ENCODE peak calls at places on chromosomes 2 and 18, in six cellular contexts. H is esophagus squamous epithelium, T is right lobe of liver, N is upper lobe of left lung, Z is A549, J is heart left ventricle. U is an unnamed sample.

GRCh38 chr2:19786408-19787058 is 115.2 kb downstream of the TTC32 start:
- DNase-seq in H (no peak), T (no peak), N (no peak), Z (peak; percentile 83), J (no peak), U (no peak)

GRCh38 chr2:15069149-15069548 is 436.6 kb downstream of the LRATD1 start:
- DNase-seq in H (no peak), T (no peak), N (no peak), Z (no peak), J (no peak), U (no peak)

GRCh38 chr2:152486048-152486736 is 151.2 kb downstream of the FMNL2 start:
- DNase-seq in H (no peak), T (no peak), N (peak; percentile 54), Z (peak; percentile 68), J (no peak), U (no peak)

GRCh38 chr18:9475643-9476580 is 599 bp downstream of the RALBP1 start:
- DNase-seq in H (no peak), T (no peak), N (peak; percentile 61), Z (no peak), J (no peak), U (peak; percentile 17)

GRCh38 chr18:8685141-8685913 is 20.0 kb upstream of the MTCL1 start:
- DNase-seq in H (no peak), T (no peak), N (peak; percentile 16), Z (no peak), J (no peak), U (no peak)

GRCh38 chr18:22167471-22168151 is 1.8 kb upstream of the GATA6 start:
- DNase-seq in H (no peak), T (peak; percentile 67), N (no peak), Z (peak; percentile 37), J (no peak), U (no peak)

GRCh38 chr2:201908901-201909300 is 102.6 kb downstream of the CDK15 start:
- DNase-seq in H (no peak), T (no peak), N (no peak), Z (no peak), J (no peak), U (no peak)

GRCh38 chr2:101197215-101197745 is 46.1 kb upstream of the TBC1D8 start:
- DNase-seq in H (no peak), T (no peak), N (no peak), Z (no peak), J (no peak), U (no peak)

GRCh38 chr2:206392118-206392517 is 51.2 kb upstream of the ADAM23 start:
- DNase-seq in H (no peak), T (no peak), N (no peak), Z (peak; percentile 59), J (no peak), U (no peak)

GRCh38 chr2:70515938-70516337 is 37.7 kb downstream of the TGFA start:
- DNase-seq in H (no peak), T (no peak), N (peak; percentile 42), Z (no peak), J (no peak), U (no peak)
- H3K27ac ChIP-seq in H (peak overlapping the region; percentile 3), T (no peak overlapping the region), N (peak overlapping the region; percentile 62), Z (no peak overlapping the region), J (no peak overlapping the region), U (no peak overlapping the region)

GRCh38 chr2:196913691-196914090 is 12.8 kb downstream of the PGAP1 start:
- DNase-seq in H (no peak), T (no peak), N (no peak), Z (no peak), J (no peak), U (no peak)

GRCh38 chr2:196915512-196916189 is 10.9 kb downstream of the PGAP1 start:
- DNase-seq in H (no peak), T (no peak), N (no peak), Z (no peak), J (no peak), U (no peak)

GRCh38 chr2:196917802-196918201 is 8.7 kb downstream of the PGAP1 start:
- DNase-seq in H (no peak), T (no peak), N (no peak), Z (no peak), J (no peak), U (no peak)

GRCh38 chr2:196918927-196919326 is 7.6 kb downstream of the PGAP1 start:
- DNase-seq in H (no peak), T (no peak), N (no peak), Z (no peak), J (no peak), U (no peak)

GRCh38 chr2:196914867-196915465 is 11.5 kb downstream of the PGAP1 start:
- DNase-seq in H (no peak), T (no peak), N (no peak), Z (no peak), J (no peak), U (no peak)
- H3K4me3 ChIP-seq in H (no peak overlapping the region), T (no peak overlapping the region), N (no peak overlapping the region), Z (no peak overlapping the region), J (no peak overlapping the region), U (no peak overlapping the region)

DNA sequence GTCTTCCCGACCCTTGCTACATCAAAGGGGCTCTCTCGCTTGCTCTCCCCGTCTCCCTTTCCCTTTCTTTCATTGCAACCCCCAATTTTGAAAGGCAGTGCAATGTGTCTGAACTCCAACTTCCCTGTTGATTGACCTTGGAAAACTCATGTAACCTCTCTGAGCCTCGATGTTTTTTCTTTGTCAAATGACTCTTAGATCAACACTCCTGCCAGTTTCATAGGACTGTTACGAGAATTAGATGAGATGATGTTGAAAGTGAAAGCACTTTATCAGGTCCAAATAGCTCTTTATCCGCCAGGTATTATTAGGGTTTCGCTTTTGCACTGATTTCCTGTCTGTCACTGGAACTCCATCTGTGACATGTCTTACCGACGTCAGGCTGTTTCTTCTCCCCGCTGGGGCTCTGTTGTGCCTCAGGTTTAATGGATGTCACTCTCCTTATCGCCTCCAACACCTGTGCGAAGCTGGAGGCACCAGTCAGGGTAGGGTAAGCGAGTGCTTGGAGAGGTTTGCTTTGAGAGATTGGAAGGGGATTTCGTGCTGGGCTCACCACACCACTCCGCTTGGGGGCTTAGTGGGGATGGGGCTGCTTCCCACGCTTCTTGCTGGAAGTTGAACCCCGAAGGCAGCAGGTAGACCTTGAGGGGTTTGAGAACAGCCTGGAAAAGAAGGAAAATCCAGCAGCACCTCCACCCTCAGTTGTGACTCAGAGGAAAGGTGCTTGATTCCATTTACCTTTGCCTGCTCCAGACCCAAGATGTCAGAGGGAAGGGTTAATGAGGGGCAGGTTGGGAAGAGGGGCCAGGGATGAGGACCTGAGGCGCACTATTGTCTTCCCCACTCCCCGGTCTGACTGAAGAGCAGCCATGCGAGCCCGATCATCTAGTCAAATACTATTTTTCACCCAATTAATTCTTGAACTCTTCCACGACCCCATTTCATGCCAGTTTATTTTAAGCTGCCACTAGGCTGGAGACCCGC is 4.3 kb downstream of the GAD1 start:
- DNase-seq in H (no peak), T (no peak), N (no peak), Z (no peak), J (no peak), U (no peak)
- TF ChIP-seq POLR2A in H (no peak), T (no peak), N (no peak), Z (no peak), J (no peak), U (no peak)

GRCh38 chr2:97966545-97967215 is 29.1 kb downstream of the TMEM131 start:
- DNase-seq in H (no peak), T (no peak), N (no peak), Z (no peak), J (no peak), U (no peak)

GRCh38 chr2:97963880-97964279 is 31.9 kb downstream of the TMEM131 start:
- DNase-seq in H (no peak), T (no peak), N (no peak), Z (no peak), J (no peak), U (no peak)

GRCh38 chr2:97963079-97963406 is 32.7 kb downstream of the TMEM131 start:
- DNase-seq in H (no peak), T (no peak), N (no peak), Z (no peak), J (no peak), U (no peak)

GRCh38 chr2:97967216-97967592 is 28.5 kb downstream of the TMEM131 start:
- DNase-seq in H (no peak), T (no peak), N (no peak), Z (no peak), J (no peak), U (no peak)

GRCh38 chr2:97965146-97965545 is 30.6 kb downstream of the TMEM131 start:
- DNase-seq in H (no peak), T (no peak), N (no peak), Z (no peak), J (no peak), U (no peak)
- H3K27ac ChIP-seq in H (no peak overlapping the region), T (no peak overlapping the region), N (no peak overlapping the region), Z (no peak overlapping the region), J (no peak overlapping the region), U (no peak overlapping the region)

GRCh38 chr2:73212448-73213176 is 1.4 kb upstream of the SMYD5 start:
- DNase-seq in H (peak; percentile 9), T (peak; percentile 67), N (peak; percentile 71), Z (peak; percentile 81), J (peak; percentile 70), U (peak; percentile 31)
- H3K4me3 ChIP-seq in H (no peak overlapping the region), T (no peak overlapping the region), N (no peak overlapping the region), Z (no peak overlapping the region), J (no peak overlapping the region), U (no peak overlapping the region)

DNA sequence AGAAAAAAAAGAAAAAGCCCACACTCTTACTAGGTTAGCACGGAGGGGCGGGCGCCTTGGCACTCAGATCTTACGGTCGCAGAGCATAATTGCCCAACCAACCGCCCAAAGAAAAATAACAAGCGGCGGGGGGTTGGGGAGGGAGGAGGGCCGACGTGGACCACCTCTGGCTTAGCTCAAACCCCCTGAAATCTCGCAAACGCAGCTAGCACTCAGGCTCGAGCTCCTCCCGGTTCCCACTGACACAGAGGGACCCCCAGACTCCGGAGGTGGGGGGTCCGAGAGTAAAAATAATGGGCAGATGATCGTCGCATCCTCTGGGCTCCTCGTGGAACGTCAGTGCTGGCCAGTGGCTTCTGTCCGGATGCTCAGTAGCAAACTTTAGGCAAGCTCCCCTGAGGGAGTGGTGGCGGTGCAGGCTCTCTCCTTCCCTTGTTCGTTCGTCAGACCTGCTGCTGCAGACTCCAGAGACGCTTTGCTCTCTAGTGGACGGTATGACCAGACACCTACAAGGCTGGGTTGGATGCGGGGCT is 12.0 kb downstream of the CATIP start:
- DNase-seq in H (no peak), T (peak; percentile 55), N (peak; percentile 74), Z (no peak), J (peak; percentile 48), U (no peak)
- TF ChIP-seq POLR2A in H (peak; percentile 17), T (no peak), N (peak; percentile 71), Z (no peak), J (no peak), U (no peak)

GRCh38 chr2:64119369-64119768 is 24.9 kb downstream of the PELI1 start:
- DNase-seq in H (no peak), T (no peak), N (no peak), Z (no peak), J (no peak), U (no peak)
- H3K27ac ChIP-seq in H (peak overlapping the region; percentile 21), T (no peak overlapping the region), N (peak overlapping the region; percentile 31), Z (no peak overlapping the region), J (no peak overlapping the region), U (no peak overlapping the region)

GRCh38 chr2:108621087-108621559 is 86.9 kb downstream of the LIMS1 start:
- DNase-seq in H (no peak), T (no peak), N (peak; percentile 86), Z (peak; percentile 56), J (no peak), U (no peak)
- H3K4me3 ChIP-seq in H (peak overlapping the region; percentile 34), T (no peak overlapping the region), N (no peak overlapping the region), Z (peak overlapping the region; percentile 12), J (no peak overlapping the region), U (peak overlapping the region; percentile 10)

U was measured in tibial nerve.